ENCODE peak calls at places on chromosomes 2 and 18, in four cellular contexts. U is HepG2, Q is GM12878, P is SK-N-SH. T is an unnamed sample.

GRCh38 chr18:34840416-34840815 is 130.3 kb downstream of the DTNA start:
- DNase-seq in Q (no peak), U (no peak), P (no peak), T (no peak)

GRCh38 chr2:149617476-149617875 is 29.9 kb upstream of the MMADHC start:
- DNase-seq in Q (no peak), P (no peak), U (no peak), T (no peak)

GRCh38 chr2:13858626-13859025 is 773.9 kb upstream of the LRATD1 start:
- DNase-seq in Q (peak; percentile 3), P (no peak), U (no peak), T (no peak)

GRCh38 chr2:213317929-213318328 is 33.7 kb downstream of the SPAG16 start:
- DNase-seq in Q (no peak), U (no peak), P (no peak), T (no peak)

GRCh38 chr2:8514748-8515389 is 167.0 kb upstream of the ID2 start:
- DNase-seq in U (no peak), P (no peak), Q (peak; percentile 99), T (no peak)

GRCh38 chr2:15205562-15205961 is 355.6 kb downstream of the NBAS start:
- DNase-seq in P (no peak), U (no peak), Q (no peak), T (no peak)

GRCh38 chr2:135762530-135762929 is 20.9 kb downstream of the UBXN4 start:
- DNase-seq in P (no peak), U (no peak), Q (no peak), T (no peak)

GRCh38 chr2:196482119-196483065 is 157.1 kb upstream of the CCDC150 start:
- DNase-seq in P (no peak), Q (no peak), U (no peak), T (no peak)

GRCh38 chr2:119441376-119442231 is 9.9 kb downstream of the TMEM37 start:
- DNase-seq in P (no peak), Q (no peak), U (no peak), T (no peak)

GRCh38 chr18:13416208-13416607 is 197.6 kb downstream of the LDLRAD4 start:
- DNase-seq in U (no peak), Q (no peak), P (no peak), T (no peak)

GRCh38 chr2:187547353-187547979 is 6.8 kb downstream of the TFPI start:
- DNase-seq in U (no peak), P (no peak), Q (no peak), T (no peak)

GRCh38 chr2:11275910-11276309 is 68.5 kb downstream of the ROCK2 start:
- DNase-seq in Q (no peak), U (no peak), P (no peak), T (no peak)

GRCh38 chr2:28497206-28497605 is 1.3 kb downstream of the PLB1 start:
- DNase-seq in U (no peak), Q (no peak), P (no peak), T (no peak)

GRCh38 chr2:28495551-28496284 is at the start of gene PLB1:
- DNase-seq in U (no peak), P (no peak), Q (no peak), T (no peak)

GRCh38 chr2:28496781-28497180 is 921 bp downstream of the PLB1 start:
- DNase-seq in Q (no peak), U (no peak), P (no peak), T (no peak)

GRCh38 chr2:28493636-28494035 is 2.2 kb upstream of the PLB1 start:
- DNase-seq in Q (no peak), U (no peak), P (no peak), T (no peak)

DNA sequence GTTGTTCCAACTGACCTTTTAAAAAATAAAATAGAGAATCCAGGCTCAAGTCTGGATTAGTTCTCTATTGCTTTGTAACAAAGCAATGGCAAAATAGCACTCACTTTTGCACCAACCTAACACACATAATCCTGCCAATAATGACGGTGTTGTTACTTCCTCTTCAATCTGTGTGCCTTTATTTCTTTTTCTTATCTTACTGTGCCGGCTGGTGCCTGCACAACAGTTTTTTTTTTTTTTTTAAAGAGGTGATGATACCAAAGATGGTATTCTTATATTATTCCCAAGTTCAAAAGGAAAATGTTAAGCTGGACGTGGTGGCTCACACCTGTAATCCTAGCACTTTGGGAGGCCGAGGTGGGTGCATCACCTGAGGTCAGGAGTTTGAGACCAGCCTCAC is 3.4 kb downstream of the PLB1 start:
- DNase-seq in U (no peak), Q (no peak), P (no peak), T (no peak)
- TF ChIP-seq CHD2 in U (no peak), Q (no peak), P (no peak), T (no peak)

GRCh38 chr2:205546417-205546816 is 135.9 kb upstream of the NRP2 start:
- DNase-seq in P (no peak), Q (no peak), U (no peak), T (no peak)
- TF ChIP-seq RAD21 in P (no peak), Q (no peak), U (no peak), T (no peak)

DNA sequence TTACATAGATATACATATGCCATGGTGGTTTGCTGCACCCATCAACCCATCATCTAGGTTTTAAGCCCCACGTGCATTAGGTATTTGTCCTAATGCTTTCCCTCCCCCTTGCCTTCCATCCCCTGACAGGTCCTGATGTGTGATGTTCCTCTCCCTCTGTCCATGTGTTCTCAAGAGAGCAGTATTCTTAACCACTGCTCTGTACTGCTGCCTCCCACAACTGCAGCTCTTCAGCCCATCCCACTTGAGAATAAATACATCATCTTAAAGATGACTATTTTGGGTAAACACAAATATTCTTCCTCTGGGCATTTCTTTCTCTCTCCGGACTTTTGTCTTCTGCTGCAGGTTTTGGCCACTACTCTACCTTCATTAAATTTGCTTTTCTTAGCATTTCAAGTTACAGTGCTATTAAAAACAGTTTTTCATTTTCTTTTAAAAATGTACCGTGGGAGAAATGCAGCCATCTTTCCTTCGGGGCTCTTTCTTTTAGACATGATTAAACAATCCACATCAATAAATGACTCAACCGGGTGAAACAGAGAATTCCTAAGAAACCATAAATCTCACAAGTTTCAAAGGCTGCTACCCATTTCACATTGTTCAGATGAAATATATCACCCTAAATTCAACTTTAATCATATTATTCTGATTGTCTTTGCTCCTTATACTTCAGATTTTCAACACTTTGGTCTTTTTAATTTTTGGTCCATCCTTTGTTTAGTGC is 323.4 kb downstream of the GALNT13 start:
- DNase-seq in Q (no peak), U (no peak), P (no peak), T (no peak)
- TF ChIP-seq TCF12 in Q (no peak), U (no peak), P (no peak), T (no peak)

DNA sequence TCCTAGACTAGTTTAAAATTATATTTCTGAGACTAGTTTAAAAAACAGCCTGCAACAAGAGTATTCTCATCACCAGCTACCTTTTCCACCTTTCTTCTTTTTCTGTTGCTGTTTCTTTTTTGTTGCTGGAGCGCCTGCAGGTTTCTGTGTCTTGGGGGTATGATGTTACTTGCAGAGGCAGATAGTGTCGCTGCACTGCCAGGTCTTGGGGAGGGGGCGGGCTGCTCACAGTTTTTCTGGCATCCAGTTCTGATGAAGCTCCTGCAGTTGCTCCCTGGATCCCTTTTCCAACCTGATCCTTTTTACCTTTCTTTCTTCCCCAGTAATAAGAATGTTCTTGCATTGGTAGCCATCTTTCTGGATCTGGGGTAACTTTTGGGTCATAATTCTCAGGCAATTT is 8.0 kb upstream of the C18orf32 start:
- DNase-seq in P (no peak), Q (no peak), U (no peak), T (no peak)
- TF ChIP-seq CHD2 in P (no peak), Q (no peak), U (no peak), T (no peak)

GRCh38 chr2:95056461-95057459 is 31.3 kb downstream of the MAL start:
- DNase-seq in P (no peak), Q (no peak), U (peak; percentile 40), T (no peak)
- TF ChIP-seq RAD21 in P (no peak), Q (no peak), U (no peak), T (no peak)

GRCh38 chr2:158410132-158410531 is 46.4 kb downstream of the CCDC148 start:
- DNase-seq in Q (no peak), P (no peak), U (no peak), T (no peak)

GRCh38 chr2:158412206-158412605 is 44.3 kb downstream of the CCDC148 start:
- DNase-seq in Q (no peak), P (no peak), U (peak; percentile 50), T (no peak)

GRCh38 chr2:158413581-158413980 is 43.0 kb downstream of the CCDC148 start:
- DNase-seq in P (peak; percentile 9), U (no peak), Q (no peak), T (no peak)

GRCh38 chr2:158411748-158412147 is 44.8 kb downstream of the CCDC148 start:
- DNase-seq in P (no peak), U (no peak), Q (no peak), T (no peak)

DNA sequence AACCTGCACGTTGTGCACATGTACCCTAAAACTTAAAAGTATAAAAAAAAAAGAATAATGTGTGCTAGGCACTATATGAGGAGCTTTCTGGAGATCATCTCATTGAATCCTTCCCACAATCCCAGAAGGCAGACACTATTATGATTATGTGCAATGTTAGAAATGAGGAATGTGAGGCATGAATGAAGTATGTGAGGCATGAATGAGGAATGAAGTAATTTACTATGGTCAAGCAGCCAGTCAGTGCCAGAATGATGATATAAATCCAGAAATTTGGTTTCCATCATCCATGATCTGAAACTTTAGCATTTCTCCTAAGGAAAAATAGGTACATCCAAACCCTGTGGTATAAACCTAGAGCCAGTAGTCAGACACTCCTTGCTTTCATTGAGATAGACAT is 42.0 kb downstream of the CCDC148 start:
- DNase-seq in Q (no peak), P (no peak), U (no peak), T (no peak)
- TF ChIP-seq TCF12 in Q (no peak), P (no peak), U (no peak), T (no peak)

DNA sequence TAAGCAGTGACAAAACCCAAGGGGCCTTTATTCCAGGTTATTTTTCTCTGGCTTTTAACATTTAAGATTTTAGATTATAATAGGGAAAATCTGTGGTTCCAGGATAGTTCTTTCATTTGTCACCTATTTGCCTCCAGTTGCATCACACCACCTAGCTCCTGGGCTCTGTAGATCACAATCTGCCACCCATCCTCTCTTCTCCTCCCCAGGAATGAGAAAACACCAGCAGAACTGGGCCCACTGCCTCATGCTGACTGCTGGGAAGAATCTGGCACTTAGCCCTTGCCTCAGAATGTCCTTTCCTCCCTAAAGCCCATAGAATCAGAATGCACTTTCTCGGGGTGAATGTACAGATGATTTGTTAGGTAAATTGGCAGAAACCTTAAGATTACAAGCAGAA is 72.4 kb downstream of the LRRC30 start:
- DNase-seq in U (no peak), P (no peak), Q (no peak), T (no peak)
- TF ChIP-seq CHD2 in U (no peak), P (no peak), Q (no peak), T (no peak)

GRCh38 chr2:169980001-169980400 is 152.7 kb downstream of the UBR3 start:
- DNase-seq in Q (no peak), P (no peak), U (no peak), T (no peak)

GRCh38 chr2:169979025-169979424 is 151.8 kb downstream of the UBR3 start:
- DNase-seq in Q (no peak), P (no peak), U (no peak), T (no peak)

GRCh38 chr2:169980643-169981042 is 153.4 kb downstream of the UBR3 start:
- DNase-seq in P (no peak), U (no peak), Q (no peak), T (no peak)

GRCh38 chr2:169982929-169983328 is 155.7 kb downstream of the UBR3 start:
- DNase-seq in Q (no peak), U (no peak), P (no peak), T (no peak)

GRCh38 chr2:169983506-169983905 is 156.3 kb downstream of the UBR3 start:
- DNase-seq in U (no peak), Q (no peak), P (no peak), T (no peak)
- TF ChIP-seq RAD21 in U (no peak), Q (no peak), P (no peak), T (peak; percentile 63)